ENCODE peak calls at places on chromosomes 4 and X, in ten cellular contexts. One of them, this sample, is unnamed.

GRCh38 chr4:181559637-181560036 is 683.6 kb upstream of the TENM3 start:
- DNase-seq in H9: no peak
- DNase-seq in KBM-7: no peak
- DNase-seq in tibial nerve: no peak
- DNase-seq in lower leg skin: no peak
- DNase-seq in effector CD4-positive, alpha-beta T cell: no peak
- DNase-seq in Right ventricle myocardium inferior: no peak
- DNase-seq in activated T-helper 2 cell treated with anti-CD3 and anti-CD28 coated beads, Interferon-gamma antibody, Interleukin-2, Interleukin-4, amounts not matched to agents 10 μg/mL and 5 μg/mL and 100 μg/mL, durations not matched to agents 14 hours and 24 hours and 36 hours: no peak
- DNase-seq in A172: no peak
- DNase-seq in endodermal cell: no peak
- DNase-seq in this sample: no peak

GRCh38 chrX:71809886-71810285 is 46.7 kb downstream of the CXorf49B start:
- DNase-seq in KBM-7: no peak
- DNase-seq in Right ventricle myocardium inferior: no peak
- DNase-seq in lower leg skin: no peak
- DNase-seq in activated T-helper 2 cell treated with anti-CD3 and anti-CD28 coated beads, Interferon-gamma antibody, Interleukin-2, Interleukin-4, amounts not matched to agents 10 μg/mL and 5 μg/mL and 100 μg/mL, durations not matched to agents 14 hours and 24 hours and 36 hours: no peak
- DNase-seq in A172: peak; percentile 71
- DNase-seq in H9: no peak
- DNase-seq in endodermal cell: no peak
- DNase-seq in effector CD4-positive, alpha-beta T cell: no peak
- DNase-seq in tibial nerve: no peak
- DNase-seq in this sample: no peak

GRCh38 chr4:66160606-66161005 is 490.3 kb upstream of the EPHA5 start:
- DNase-seq in A172: peak; percentile 5
- DNase-seq in tibial nerve: no peak
- DNase-seq in KBM-7: no peak
- DNase-seq in lower leg skin: no peak
- DNase-seq in H9: no peak
- DNase-seq in activated T-helper 2 cell treated with anti-CD3 and anti-CD28 coated beads, Interferon-gamma antibody, Interleukin-2, Interleukin-4, amounts not matched to agents 10 μg/mL and 5 μg/mL and 100 μg/mL, durations not matched to agents 14 hours and 24 hours and 36 hours: no peak
- DNase-seq in effector CD4-positive, alpha-beta T cell: no peak
- DNase-seq in endodermal cell: no peak
- DNase-seq in Right ventricle myocardium inferior: no peak
- DNase-seq in this sample: no peak

GRCh38 chr4:46274717-46275116 is 115.2 kb downstream of the GABRA2 start:
- DNase-seq in Right ventricle myocardium inferior: no peak
- DNase-seq in A172: no peak
- DNase-seq in activated T-helper 2 cell treated with anti-CD3 and anti-CD28 coated beads, Interferon-gamma antibody, Interleukin-2, Interleukin-4, amounts not matched to agents 10 μg/mL and 5 μg/mL and 100 μg/mL, durations not matched to agents 14 hours and 24 hours and 36 hours: no peak
- DNase-seq in lower leg skin: no peak
- DNase-seq in endodermal cell: no peak
- DNase-seq in H9: no peak
- DNase-seq in KBM-7: no peak
- DNase-seq in tibial nerve: no peak
- DNase-seq in effector CD4-positive, alpha-beta T cell: no peak
- DNase-seq in this sample: no peak

GRCh38 chr4:147831452-147832192 is 99.7 kb downstream of the ARHGAP10 start:
- DNase-seq in activated T-helper 2 cell treated with anti-CD3 and anti-CD28 coated beads, Interferon-gamma antibody, Interleukin-2, Interleukin-4, amounts not matched to agents 10 μg/mL and 5 μg/mL and 100 μg/mL, durations not matched to agents 14 hours and 24 hours and 36 hours: no peak
- DNase-seq in Right ventricle myocardium inferior: no peak
- DNase-seq in tibial nerve: no peak
- DNase-seq in KBM-7: peak; percentile 16
- DNase-seq in effector CD4-positive, alpha-beta T cell: no peak
- DNase-seq in H9: no peak
- DNase-seq in endodermal cell: no peak
- DNase-seq in lower leg skin: peak; percentile 86
- DNase-seq in A172: peak; percentile 83
- DNase-seq in this sample: no peak

GRCh38 chr4:15717647-15718416 is 15.0 kb downstream of the BST1 start:
- DNase-seq in effector CD4-positive, alpha-beta T cell: no peak
- DNase-seq in lower leg skin: no peak
- DNase-seq in endodermal cell: no peak
- DNase-seq in A172: peak; percentile 30
- DNase-seq in activated T-helper 2 cell treated with anti-CD3 and anti-CD28 coated beads, Interferon-gamma antibody, Interleukin-2, Interleukin-4, amounts not matched to agents 10 μg/mL and 5 μg/mL and 100 μg/mL, durations not matched to agents 14 hours and 24 hours and 36 hours: no peak
- DNase-seq in H9: no peak
- DNase-seq in Right ventricle myocardium inferior: no peak
- DNase-seq in KBM-7: no peak
- DNase-seq in tibial nerve: no peak
- DNase-seq in this sample: no peak

GRCh38 chrX:48002929-48003328 is 860 bp downstream of the ZNF182 start:
- DNase-seq in KBM-7: no peak
- DNase-seq in A172: no peak
- DNase-seq in endodermal cell: no peak
- DNase-seq in Right ventricle myocardium inferior: no peak
- DNase-seq in effector CD4-positive, alpha-beta T cell: no peak
- DNase-seq in tibial nerve: no peak
- DNase-seq in H9: no peak
- DNase-seq in activated T-helper 2 cell treated with anti-CD3 and anti-CD28 coated beads, Interferon-gamma antibody, Interleukin-2, Interleukin-4, amounts not matched to agents 10 μg/mL and 5 μg/mL and 100 μg/mL, durations not matched to agents 14 hours and 24 hours and 36 hours: no peak
- DNase-seq in lower leg skin: no peak
- DNase-seq in this sample: no peak

GRCh38 chrX:153909024-153909979 is 4.8 kb downstream of the AVPR2 start:
- DNase-seq in tibial nerve: no peak
- DNase-seq in activated T-helper 2 cell treated with anti-CD3 and anti-CD28 coated beads, Interferon-gamma antibody, Interleukin-2, Interleukin-4, amounts not matched to agents 10 μg/mL and 5 μg/mL and 100 μg/mL, durations not matched to agents 14 hours and 24 hours and 36 hours: no peak
- DNase-seq in H9: peak; percentile 62
- DNase-seq in lower leg skin: no peak
- DNase-seq in endodermal cell: peak; percentile 81
- DNase-seq in KBM-7: peak; percentile 35
- DNase-seq in A172: peak; percentile 61
- DNase-seq in effector CD4-positive, alpha-beta T cell: no peak
- DNase-seq in Right ventricle myocardium inferior: no peak
- DNase-seq in this sample: no peak

GRCh38 chr4:128461300-128462103 is 173.9 kb upstream of the PGRMC2 start:
- DNase-seq in Right ventricle myocardium inferior: no peak
- DNase-seq in A172: peak; percentile 68
- DNase-seq in activated T-helper 2 cell treated with anti-CD3 and anti-CD28 coated beads, Interferon-gamma antibody, Interleukin-2, Interleukin-4, amounts not matched to agents 10 μg/mL and 5 μg/mL and 100 μg/mL, durations not matched to agents 14 hours and 24 hours and 36 hours: no peak
- DNase-seq in KBM-7: no peak
- DNase-seq in tibial nerve: no peak
- DNase-seq in H9: no peak
- DNase-seq in endodermal cell: peak; percentile 53
- DNase-seq in effector CD4-positive, alpha-beta T cell: no peak
- DNase-seq in lower leg skin: no peak
- DNase-seq in this sample: no peak

GRCh38 chr4:112213091-112213490 is 18.5 kb upstream of the AP1AR start:
- DNase-seq in A172: no peak
- DNase-seq in tibial nerve: no peak
- DNase-seq in KBM-7: no peak
- DNase-seq in lower leg skin: no peak
- DNase-seq in H9: no peak
- DNase-seq in Right ventricle myocardium inferior: no peak
- DNase-seq in effector CD4-positive, alpha-beta T cell: no peak
- DNase-seq in endodermal cell: no peak
- DNase-seq in activated T-helper 2 cell treated with anti-CD3 and anti-CD28 coated beads, Interferon-gamma antibody, Interleukin-2, Interleukin-4, amounts not matched to agents 10 μg/mL and 5 μg/mL and 100 μg/mL, durations not matched to agents 14 hours and 24 hours and 36 hours: no peak
- DNase-seq in this sample: no peak

GRCh38 chrX:102712967-102713677 is 874 bp downstream of the GPRASP2 start:
- DNase-seq in KBM-7: peak; percentile 84
- DNase-seq in activated T-helper 2 cell treated with anti-CD3 and anti-CD28 coated beads, Interferon-gamma antibody, Interleukin-2, Interleukin-4, amounts not matched to agents 10 μg/mL and 5 μg/mL and 100 μg/mL, durations not matched to agents 14 hours and 24 hours and 36 hours: no peak
- DNase-seq in Right ventricle myocardium inferior: peak; percentile 67
- DNase-seq in tibial nerve: peak; percentile 34
- DNase-seq in endodermal cell: peak; percentile 74
- DNase-seq in A172: peak; percentile 20
- DNase-seq in effector CD4-positive, alpha-beta T cell: no peak
- DNase-seq in H9: peak; percentile 36
- DNase-seq in lower leg skin: peak; percentile 43
- DNase-seq in this sample: no peak

GRCh38 chr4:183610033-183610432 is 49.0 kb downstream of the RWDD4 start:
- DNase-seq in effector CD4-positive, alpha-beta T cell: no peak
- DNase-seq in A172: peak; percentile 52
- DNase-seq in H9: no peak
- DNase-seq in Right ventricle myocardium inferior: no peak
- DNase-seq in endodermal cell: no peak
- DNase-seq in tibial nerve: no peak
- DNase-seq in KBM-7: no peak
- DNase-seq in lower leg skin: no peak
- DNase-seq in activated T-helper 2 cell treated with anti-CD3 and anti-CD28 coated beads, Interferon-gamma antibody, Interleukin-2, Interleukin-4, amounts not matched to agents 10 μg/mL and 5 μg/mL and 100 μg/mL, durations not matched to agents 14 hours and 24 hours and 36 hours: no peak
- DNase-seq in this sample: no peak

GRCh38 chr4:127251423-127251822 is 381.3 kb upstream of the INTU start:
- DNase-seq in A172: peak; percentile 32
- DNase-seq in tibial nerve: no peak
- DNase-seq in activated T-helper 2 cell treated with anti-CD3 and anti-CD28 coated beads, Interferon-gamma antibody, Interleukin-2, Interleukin-4, amounts not matched to agents 10 μg/mL and 5 μg/mL and 100 μg/mL, durations not matched to agents 14 hours and 24 hours and 36 hours: no peak
- DNase-seq in endodermal cell: no peak
- DNase-seq in lower leg skin: no peak
- DNase-seq in effector CD4-positive, alpha-beta T cell: no peak
- DNase-seq in KBM-7: peak; percentile 8
- DNase-seq in Right ventricle myocardium inferior: no peak
- DNase-seq in H9: no peak
- DNase-seq in this sample: no peak

GRCh38 chrX:45360571-45360970 is 159.9 kb upstream of the DIPK2B start:
- DNase-seq in H9: no peak
- DNase-seq in Right ventricle myocardium inferior: no peak
- DNase-seq in lower leg skin: no peak
- DNase-seq in KBM-7: no peak
- DNase-seq in A172: no peak
- DNase-seq in tibial nerve: no peak
- DNase-seq in effector CD4-positive, alpha-beta T cell: no peak
- DNase-seq in activated T-helper 2 cell treated with anti-CD3 and anti-CD28 coated beads, Interferon-gamma antibody, Interleukin-2, Interleukin-4, amounts not matched to agents 10 μg/mL and 5 μg/mL and 100 μg/mL, durations not matched to agents 14 hours and 24 hours and 36 hours: no peak
- DNase-seq in endodermal cell: no peak
- DNase-seq in this sample: no peak

GRCh38 chrX:154373340-154374306 is 811 bp downstream of the FLNA start:
- DNase-seq in endodermal cell: peak; percentile 92
- DNase-seq in KBM-7: peak; percentile 73
- DNase-seq in activated T-helper 2 cell treated with anti-CD3 and anti-CD28 coated beads, Interferon-gamma antibody, Interleukin-2, Interleukin-4, amounts not matched to agents 10 μg/mL and 5 μg/mL and 100 μg/mL, durations not matched to agents 14 hours and 24 hours and 36 hours: no peak
- DNase-seq in Right ventricle myocardium inferior: peak; percentile 76
- DNase-seq in tibial nerve: peak; percentile 53
- DNase-seq in effector CD4-positive, alpha-beta T cell: no peak
- DNase-seq in lower leg skin: peak; percentile 58
- DNase-seq in H9: peak; percentile 93
- DNase-seq in A172: peak; percentile 72
- DNase-seq in this sample: no peak

GRCh38 chr4:105179539-105180401 is 33.1 kb downstream of the TET2 start:
- DNase-seq in endodermal cell: no peak
- DNase-seq in effector CD4-positive, alpha-beta T cell: no peak
- DNase-seq in H9: no peak
- DNase-seq in Right ventricle myocardium inferior: no peak
- DNase-seq in A172: no peak
- DNase-seq in lower leg skin: no peak
- DNase-seq in activated T-helper 2 cell treated with anti-CD3 and anti-CD28 coated beads, Interferon-gamma antibody, Interleukin-2, Interleukin-4, amounts not matched to agents 10 μg/mL and 5 μg/mL and 100 μg/mL, durations not matched to agents 14 hours and 24 hours and 36 hours: no peak
- DNase-seq in KBM-7: no peak
- DNase-seq in tibial nerve: no peak
- DNase-seq in this sample: no peak

GRCh38 chrX:112113460-112113859 is 30.9 kb upstream of the TRPC5 start:
- DNase-seq in activated T-helper 2 cell treated with anti-CD3 and anti-CD28 coated beads, Interferon-gamma antibody, Interleukin-2, Interleukin-4, amounts not matched to agents 10 μg/mL and 5 μg/mL and 100 μg/mL, durations not matched to agents 14 hours and 24 hours and 36 hours: no peak
- DNase-seq in H9: no peak
- DNase-seq in Right ventricle myocardium inferior: no peak
- DNase-seq in KBM-7: no peak
- DNase-seq in A172: no peak
- DNase-seq in endodermal cell: no peak
- DNase-seq in lower leg skin: no peak
- DNase-seq in tibial nerve: no peak
- DNase-seq in effector CD4-positive, alpha-beta T cell: no peak
- DNase-seq in this sample: no peak

GRCh38 chr4:37890501-37891220 is at the start of gene TBC1D1:
- DNase-seq in KBM-7: peak; percentile 56
- DNase-seq in effector CD4-positive, alpha-beta T cell: no peak
- DNase-seq in activated T-helper 2 cell treated with anti-CD3 and anti-CD28 coated beads, Interferon-gamma antibody, Interleukin-2, Interleukin-4, amounts not matched to agents 10 μg/mL and 5 μg/mL and 100 μg/mL, durations not matched to agents 14 hours and 24 hours and 36 hours: no peak
- DNase-seq in A172: peak; percentile 39
- DNase-seq in endodermal cell: peak; percentile 74
- DNase-seq in H9: peak; percentile 44
- DNase-seq in tibial nerve: no peak
- DNase-seq in Right ventricle myocardium inferior: peak; percentile 90
- DNase-seq in lower leg skin: no peak
- DNase-seq in this sample: no peak

GRCh38 chrX:41332408-41332987 is 1.5 kb upstream of the DDX3X start:
- DNase-seq in A172: peak; percentile 35
- DNase-seq in KBM-7: no peak
- DNase-seq in endodermal cell: no peak
- DNase-seq in effector CD4-positive, alpha-beta T cell: no peak
- DNase-seq in Right ventricle myocardium inferior: no peak
- DNase-seq in lower leg skin: peak; percentile 28
- DNase-seq in activated T-helper 2 cell treated with anti-CD3 and anti-CD28 coated beads, Interferon-gamma antibody, Interleukin-2, Interleukin-4, amounts not matched to agents 10 μg/mL and 5 μg/mL and 100 μg/mL, durations not matched to agents 14 hours and 24 hours and 36 hours: no peak
- DNase-seq in H9: no peak
- DNase-seq in tibial nerve: no peak
- DNase-seq in this sample: no peak

GRCh38 chr4:108351806-108352205 is 183.1 kb upstream of the LEF1 start:
- DNase-seq in H9: no peak
- DNase-seq in KBM-7: no peak
- DNase-seq in endodermal cell: no peak
- DNase-seq in activated T-helper 2 cell treated with anti-CD3 and anti-CD28 coated beads, Interferon-gamma antibody, Interleukin-2, Interleukin-4, amounts not matched to agents 10 μg/mL and 5 μg/mL and 100 μg/mL, durations not matched to agents 14 hours and 24 hours and 36 hours: no peak
- DNase-seq in A172: no peak
- DNase-seq in tibial nerve: no peak
- DNase-seq in effector CD4-positive, alpha-beta T cell: no peak
- DNase-seq in lower leg skin: no peak
- DNase-seq in Right ventricle myocardium inferior: no peak
- DNase-seq in this sample: no peak

GRCh38 chr4:7332216-7333023 is 102.3 kb downstream of the PSAPL1 start:
- DNase-seq in endodermal cell: no peak
- DNase-seq in H9: no peak
- DNase-seq in activated T-helper 2 cell treated with anti-CD3 and anti-CD28 coated beads, Interferon-gamma antibody, Interleukin-2, Interleukin-4, amounts not matched to agents 10 μg/mL and 5 μg/mL and 100 μg/mL, durations not matched to agents 14 hours and 24 hours and 36 hours: no peak
- DNase-seq in Right ventricle myocardium inferior: peak; percentile 73
- DNase-seq in effector CD4-positive, alpha-beta T cell: no peak
- DNase-seq in KBM-7: no peak
- DNase-seq in lower leg skin: no peak
- DNase-seq in A172: peak; percentile 81
- DNase-seq in tibial nerve: peak; percentile 55
- DNase-seq in this sample: no peak

GRCh38 chr4:115121351-115122043 is 8.1 kb upstream of the NDST4 start:
- DNase-seq in effector CD4-positive, alpha-beta T cell: no peak
- DNase-seq in lower leg skin: no peak
- DNase-seq in Right ventricle myocardium inferior: no peak
- DNase-seq in endodermal cell: no peak
- DNase-seq in A172: no peak
- DNase-seq in KBM-7: no peak
- DNase-seq in tibial nerve: no peak
- DNase-seq in activated T-helper 2 cell treated with anti-CD3 and anti-CD28 coated beads, Interferon-gamma antibody, Interleukin-2, Interleukin-4, amounts not matched to agents 10 μg/mL and 5 μg/mL and 100 μg/mL, durations not matched to agents 14 hours and 24 hours and 36 hours: no peak
- DNase-seq in H9: no peak
- DNase-seq in this sample: no peak

GRCh38 chrX:38999967-39000745 is 198.9 kb downstream of the MID1IP1 start:
- DNase-seq in A172: no peak
- DNase-seq in effector CD4-positive, alpha-beta T cell: no peak
- DNase-seq in lower leg skin: no peak
- DNase-seq in H9: no peak
- DNase-seq in tibial nerve: no peak
- DNase-seq in activated T-helper 2 cell treated with anti-CD3 and anti-CD28 coated beads, Interferon-gamma antibody, Interleukin-2, Interleukin-4, amounts not matched to agents 10 μg/mL and 5 μg/mL and 100 μg/mL, durations not matched to agents 14 hours and 24 hours and 36 hours: no peak
- DNase-seq in Right ventricle myocardium inferior: no peak
- DNase-seq in KBM-7: no peak
- DNase-seq in endodermal cell: no peak
- DNase-seq in this sample: no peak

GRCh38 chrX:139890991-139891700 is 41.7 kb downstream of the ATP11C start:
- DNase-seq in lower leg skin: no peak
- DNase-seq in KBM-7: peak; percentile 51
- DNase-seq in A172: peak; percentile 38
- DNase-seq in tibial nerve: no peak
- DNase-seq in Right ventricle myocardium inferior: no peak
- DNase-seq in activated T-helper 2 cell treated with anti-CD3 and anti-CD28 coated beads, Interferon-gamma antibody, Interleukin-2, Interleukin-4, amounts not matched to agents 10 μg/mL and 5 μg/mL and 100 μg/mL, durations not matched to agents 14 hours and 24 hours and 36 hours: no peak
- DNase-seq in endodermal cell: no peak
- DNase-seq in H9: no peak
- DNase-seq in effector CD4-positive, alpha-beta T cell: no peak
- DNase-seq in this sample: no peak

GRCh38 chr4:151563194-151563593 is 154.2 kb downstream of the FHIP1A start:
- DNase-seq in Right ventricle myocardium inferior: no peak
- DNase-seq in effector CD4-positive, alpha-beta T cell: no peak
- DNase-seq in activated T-helper 2 cell treated with anti-CD3 and anti-CD28 coated beads, Interferon-gamma antibody, Interleukin-2, Interleukin-4, amounts not matched to agents 10 μg/mL and 5 μg/mL and 100 μg/mL, durations not matched to agents 14 hours and 24 hours and 36 hours: no peak
- DNase-seq in KBM-7: no peak
- DNase-seq in A172: no peak
- DNase-seq in endodermal cell: no peak
- DNase-seq in H9: no peak
- DNase-seq in lower leg skin: no peak
- DNase-seq in tibial nerve: no peak
- DNase-seq in this sample: no peak

GRCh38 chrX:30309139-30309571 is at the start of gene NR0B1:
- DNase-seq in KBM-7: no peak
- DNase-seq in Right ventricle myocardium inferior: no peak
- DNase-seq in tibial nerve: no peak
- DNase-seq in endodermal cell: peak; percentile 71
- DNase-seq in activated T-helper 2 cell treated with anti-CD3 and anti-CD28 coated beads, Interferon-gamma antibody, Interleukin-2, Interleukin-4, amounts not matched to agents 10 μg/mL and 5 μg/mL and 100 μg/mL, durations not matched to agents 14 hours and 24 hours and 36 hours: no peak
- DNase-seq in H9: peak; percentile 34
- DNase-seq in effector CD4-positive, alpha-beta T cell: no peak
- DNase-seq in lower leg skin: no peak
- DNase-seq in A172: no peak
- DNase-seq in this sample: no peak

GRCh38 chr4:15956179-15956850 is 6.7 kb downstream of the FGFBP2 start:
- DNase-seq in activated T-helper 2 cell treated with anti-CD3 and anti-CD28 coated beads, Interferon-gamma antibody, Interleukin-2, Interleukin-4, amounts not matched to agents 10 μg/mL and 5 μg/mL and 100 μg/mL, durations not matched to agents 14 hours and 24 hours and 36 hours: peak; percentile 68
- DNase-seq in H9: peak; percentile 86
- DNase-seq in A172: peak; percentile 64
- DNase-seq in effector CD4-positive, alpha-beta T cell: peak; percentile 63
- DNase-seq in Right ventricle myocardium inferior: no peak
- DNase-seq in KBM-7: peak; percentile 65
- DNase-seq in endodermal cell: peak; percentile 97
- DNase-seq in tibial nerve: peak; percentile 73
- DNase-seq in lower leg skin: peak; percentile 80
- DNase-seq in this sample: peak; percentile 61

GRCh38 chr4:183185018-183185417 is 86.0 kb downstream of the WWC2 start:
- DNase-seq in effector CD4-positive, alpha-beta T cell: no peak
- DNase-seq in H9: no peak
- DNase-seq in KBM-7: peak; percentile 17
- DNase-seq in A172: peak; percentile 49
- DNase-seq in activated T-helper 2 cell treated with anti-CD3 and anti-CD28 coated beads, Interferon-gamma antibody, Interleukin-2, Interleukin-4, amounts not matched to agents 10 μg/mL and 5 μg/mL and 100 μg/mL, durations not matched to agents 14 hours and 24 hours and 36 hours: peak; percentile 12
- DNase-seq in tibial nerve: no peak
- DNase-seq in lower leg skin: no peak
- DNase-seq in Right ventricle myocardium inferior: no peak
- DNase-seq in endodermal cell: no peak
- DNase-seq in this sample: peak; percentile 6

This sample was measured in activated T-helper 1 cell treated with anti-CD3 and anti-CD28 coated beads, Interleukin-12 subunit alpha, Interleukin-12 subunit beta, Interleukin-2, Interleukin-4 antibody, amounts not matched to agents 30 ng/mL and 10 ng/mL and 1 ng/mL, durations not matched to agents 14 hours and 24 hours and 36 hours.